ENCODE peak calls at places on chromosomes 2 and 18, in nine cellular contexts. Q is NB4, G is ovary, A is right lobe of liver, I is HCT116, V is H1, R is tibial nerve, O is A549, L is spleen. S is an unnamed sample.

GRCh38 chr2:176490061-176490861 is 221.0 kb downstream of the MTX2 start:
- DNase-seq in L (no peak), I (no peak), A (peak), R (peak), O (no peak), V (peak), G (peak), Q (peak), S (no peak)

GRCh38 chr2:151730242-151730975 is 3.9 kb downstream of the NEB start:
- DNase-seq in O (no peak), A (no peak), G (no peak), R (no peak), Q (no peak), V (no peak), I (no peak), L (no peak), S (peak)

GRCh38 chr2:20443276-20443920 is 3.5 kb upstream of the RHOB start:
- DNase-seq in A (peak), Q (peak), I (no peak), V (no peak), L (peak), O (no peak), G (peak), R (peak), S (no peak)

GRCh38 chr2:207143474-207144190 is 22.1 kb downstream of the KLF7 start:
- DNase-seq in V (peak), G (peak), O (no peak), R (peak), L (peak), A (peak), Q (peak), I (no peak), S (peak)

GRCh38 chr2:54459037-54459441 is 2.9 kb downstream of the SPTBN1 start:
- DNase-seq in R (no peak), A (no peak), V (no peak), Q (peak), I (no peak), O (no peak), G (no peak), L (no peak), S (no peak)

GRCh38 chr18:66143029-66143428 is 392.2 kb downstream of the CDH7 start:
- DNase-seq in I (no peak), R (no peak), A (no peak), O (no peak), L (no peak), G (no peak), V (no peak), Q (no peak), S (no peak)

GRCh38 chr2:160062283-160063005 is at the start of gene PLA2R1:
- DNase-seq in Q (no peak), V (peak), L (peak), R (peak), I (no peak), G (peak), O (peak), A (no peak), S (peak)

GRCh38 chr2:224369028-224369632 is 32.8 kb downstream of the FAM124B start:
- DNase-seq in L (no peak), V (no peak), G (no peak), A (no peak), R (no peak), Q (peak), O (peak), I (peak), S (no peak)

GRCh38 chr2:76692896-76693295 is 829.3 kb downstream of the LRRTM4 start:
- DNase-seq in L (no peak), O (no peak), G (no peak), A (no peak), V (no peak), R (no peak), Q (no peak), I (no peak), S (no peak)

GRCh38 chr2:230899786-230900185 is 25.3 kb downstream of the GPR55 start:
- DNase-seq in G (no peak), L (no peak), R (no peak), O (no peak), A (peak), I (no peak), V (no peak), Q (no peak), S (no peak)

GRCh38 chr2:64311191-64311910 is 142.6 kb upstream of the LGALSL start:
- DNase-seq in R (no peak), I (no peak), V (peak), Q (no peak), O (no peak), L (no peak), G (no peak), A (no peak), S (no peak)

GRCh38 chr2:28640263-28640907 is 111.2 kb upstream of the PPP1CB start:
- DNase-seq in Q (no peak), V (no peak), A (no peak), G (peak), O (no peak), R (no peak), I (no peak), L (no peak), S (no peak)

GRCh38 chr2:43136862-43137261 is 89.5 kb downstream of the ZFP36L2 start:
- DNase-seq in G (peak), Q (peak), I (no peak), L (peak), A (no peak), V (no peak), R (no peak), O (no peak), S (no peak)

GRCh38 chr2:171102802-171103201 is 57.9 kb downstream of the TLK1 start:
- DNase-seq in L (no peak), Q (no peak), R (no peak), O (no peak), G (no peak), A (no peak), I (no peak), V (no peak), S (no peak)

GRCh38 chr2:142754182-142754581 is 123.3 kb upstream of the KYNU start:
- DNase-seq in O (no peak), A (no peak), V (no peak), L (no peak), I (no peak), R (no peak), G (no peak), Q (no peak), S (no peak)

GRCh38 chr2:234243871-234244565 is 193.5 kb downstream of the SPP2 start:
- DNase-seq in V (no peak), O (no peak), R (no peak), G (no peak), A (no peak), Q (no peak), I (no peak), L (no peak), S (no peak)

DNA sequence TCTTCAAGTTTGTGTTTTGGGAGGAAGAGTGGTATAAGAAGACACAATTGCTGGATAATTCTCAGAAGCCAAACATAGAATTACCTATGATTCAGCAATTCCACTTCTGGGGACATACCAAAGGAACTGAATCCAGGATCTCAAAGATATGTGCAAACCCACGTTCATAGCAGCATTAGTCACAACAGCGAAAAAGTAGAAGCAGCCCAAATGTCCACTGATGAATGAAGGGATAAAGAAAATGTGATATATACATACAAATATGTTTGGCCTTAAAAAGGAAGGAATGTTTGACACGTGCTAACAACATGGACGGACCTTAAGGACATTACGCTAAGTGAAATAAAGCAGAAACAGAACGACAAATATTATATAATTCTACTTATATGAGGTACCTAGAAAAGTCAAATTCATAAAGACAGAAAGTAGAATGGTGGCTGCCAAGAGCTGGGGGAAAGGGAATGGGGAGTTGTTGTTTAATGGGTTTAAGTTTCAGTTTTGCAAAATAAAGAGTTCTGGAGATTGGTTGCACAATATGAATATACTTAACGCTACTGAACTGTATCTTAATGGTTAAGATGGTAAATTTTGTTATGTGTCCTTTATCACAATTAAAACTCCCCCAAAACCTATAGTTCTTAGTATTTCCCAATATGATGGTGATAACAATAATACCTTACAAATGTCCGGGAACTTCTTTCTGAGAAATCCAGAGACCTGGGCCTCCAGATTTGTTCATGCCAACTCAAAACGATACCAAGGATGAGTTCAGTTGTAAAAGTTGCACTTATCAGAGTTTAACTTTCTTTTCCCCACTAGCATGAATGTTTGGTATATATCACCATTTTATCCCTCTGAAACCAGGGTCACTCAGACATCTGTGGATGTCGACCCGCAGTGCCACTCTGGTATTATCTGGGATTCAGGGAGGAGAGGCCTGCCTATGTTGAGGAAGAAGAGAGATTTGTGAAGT is 33.7 kb upstream of the WIPF1 start:
- DNase-seq in I (no peak), G (no peak), V (no peak), A (no peak), R (no peak), L (no peak), Q (no peak), O (no peak), S (no peak)
- H3K4me3 ChIP-seq in I (no peak), G (no peak), V (no peak), A (no peak), R (no peak), L (peak), Q (peak), O (no peak), S (no peak)

GRCh38 chr18:11147371-11147860 is 2.0 kb downstream of the PIEZO2 start:
- DNase-seq in R (no peak), V (peak), O (no peak), A (no peak), G (no peak), Q (no peak), L (no peak), I (no peak), S (no peak)
- TF ChIP-seq POLR2A in R (no peak), V (no peak), O (no peak), A (no peak), G (no peak), Q (no peak), L (no peak), I (no peak), S (no peak)

GRCh38 chr2:84515788-84516187 is 510 bp upstream of the DNAH6 start:
- DNase-seq in A (no peak), Q (no peak), V (no peak), O (no peak), L (no peak), I (no peak), R (no peak), G (no peak), S (no peak)
- H3K4me3 ChIP-seq in A (peak), Q (no peak), V (peak), O (peak), L (peak), I (peak), R (peak), G (peak), S (peak)

GRCh38 chr2:120251077-120251476 is 1.6 kb upstream of the RALB start:
- DNase-seq in A (no peak), I (no peak), G (no peak), R (no peak), Q (peak), O (no peak), L (peak), V (no peak), S (no peak)

GRCh38 chr2:120251863-120252206 is 817 bp upstream of the RALB start:
- DNase-seq in I (no peak), L (no peak), G (no peak), V (no peak), R (no peak), Q (peak), A (no peak), O (no peak), S (no peak)

GRCh38 chr2:120254178-120254577 is 1.5 kb downstream of the RALB start:
- DNase-seq in Q (no peak), A (no peak), I (no peak), G (no peak), R (no peak), O (no peak), L (no peak), V (no peak), S (no peak)

GRCh38 chr2:120253021-120253882 is 600 bp downstream of the RALB start:
- DNase-seq in Q (peak), R (peak), O (peak), A (peak), V (peak), G (peak), I (no peak), L (peak), S (peak)

DNA sequence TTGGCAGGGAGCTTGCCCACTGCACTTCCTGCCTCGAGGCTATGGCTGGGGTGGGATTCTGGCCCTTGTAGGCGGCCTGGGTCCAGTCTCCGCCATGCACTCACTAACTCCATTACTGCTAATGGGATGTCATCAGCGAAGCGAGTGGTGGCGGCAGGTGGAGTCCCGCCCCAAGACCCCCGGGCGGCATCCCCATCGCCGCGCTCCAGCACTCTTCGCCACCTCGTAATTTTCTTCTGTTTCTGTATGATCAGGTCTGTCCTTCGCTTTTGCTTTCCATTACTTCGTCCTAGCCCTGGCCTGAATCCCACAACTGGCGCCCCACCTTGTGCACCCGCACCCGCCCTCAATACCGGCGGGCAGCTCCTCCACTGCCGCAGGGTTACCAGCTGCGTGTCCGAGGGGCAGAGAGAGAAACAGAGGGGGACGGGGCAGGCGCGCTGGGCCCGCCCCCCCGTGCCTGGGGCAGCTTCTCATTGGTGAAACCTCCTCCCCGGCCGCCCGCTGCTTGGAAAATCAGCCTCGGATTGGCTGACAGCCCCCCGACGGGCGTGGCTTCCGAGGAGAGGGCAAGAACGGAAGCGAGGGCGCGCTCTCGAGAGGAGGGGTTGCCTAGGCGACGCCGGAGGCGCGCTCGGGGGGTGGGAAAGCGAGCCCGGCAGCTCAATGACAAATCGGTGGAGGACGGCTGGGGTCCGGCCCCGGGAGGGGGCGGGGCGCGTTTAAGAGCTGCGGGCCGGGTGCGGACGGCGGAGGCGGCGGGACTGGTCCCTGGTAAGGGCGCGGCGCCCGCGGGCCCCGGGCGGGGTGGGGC is at the start of gene RALB:
- DNase-seq in O (peak), L (peak), I (peak), Q (peak), R (peak), G (peak), A (peak), V (peak), S (peak)
- TF ChIP-seq POLR2A in O (peak), L (peak), I (peak), Q (peak), R (peak), G (peak), A (peak), V (no peak), S (peak)

GRCh38 chr2:191335875-191336464 is 90.8 kb downstream of the MYO1B start:
- DNase-seq in I (no peak), V (no peak), L (no peak), A (no peak), R (no peak), Q (no peak), G (no peak), O (no peak), S (no peak)

GRCh38 chr2:191328150-191328809 is 83.1 kb downstream of the MYO1B start:
- DNase-seq in O (no peak), V (no peak), R (no peak), I (no peak), G (no peak), A (no peak), Q (no peak), L (no peak), S (no peak)

GRCh38 chr2:191329841-191330240 is 84.6 kb downstream of the MYO1B start:
- DNase-seq in I (no peak), V (no peak), L (no peak), R (no peak), O (no peak), A (no peak), Q (no peak), G (no peak), S (no peak)

GRCh38 chr2:191333911-191334357 is 88.7 kb downstream of the MYO1B start:
- DNase-seq in A (no peak), V (no peak), Q (no peak), R (no peak), O (no peak), L (no peak), G (no peak), I (no peak), S (peak)
- H3K4me3 ChIP-seq in A (no peak), V (no peak), Q (no peak), R (no peak), O (no peak), L (no peak), G (no peak), I (no peak), S (no peak)

GRCh38 chr2:47336259-47337238 is 66.4 kb upstream of the MSH2 start:
- DNase-seq in I (no peak), G (no peak), A (no peak), Q (peak), O (no peak), R (no peak), L (no peak), V (no peak), S (no peak)

GRCh38 chr2:47339745-47340541 is 63.0 kb upstream of the MSH2 start:
- DNase-seq in O (no peak), V (no peak), A (no peak), Q (peak), R (no peak), L (no peak), I (peak), G (no peak), S (no peak)

DNA sequence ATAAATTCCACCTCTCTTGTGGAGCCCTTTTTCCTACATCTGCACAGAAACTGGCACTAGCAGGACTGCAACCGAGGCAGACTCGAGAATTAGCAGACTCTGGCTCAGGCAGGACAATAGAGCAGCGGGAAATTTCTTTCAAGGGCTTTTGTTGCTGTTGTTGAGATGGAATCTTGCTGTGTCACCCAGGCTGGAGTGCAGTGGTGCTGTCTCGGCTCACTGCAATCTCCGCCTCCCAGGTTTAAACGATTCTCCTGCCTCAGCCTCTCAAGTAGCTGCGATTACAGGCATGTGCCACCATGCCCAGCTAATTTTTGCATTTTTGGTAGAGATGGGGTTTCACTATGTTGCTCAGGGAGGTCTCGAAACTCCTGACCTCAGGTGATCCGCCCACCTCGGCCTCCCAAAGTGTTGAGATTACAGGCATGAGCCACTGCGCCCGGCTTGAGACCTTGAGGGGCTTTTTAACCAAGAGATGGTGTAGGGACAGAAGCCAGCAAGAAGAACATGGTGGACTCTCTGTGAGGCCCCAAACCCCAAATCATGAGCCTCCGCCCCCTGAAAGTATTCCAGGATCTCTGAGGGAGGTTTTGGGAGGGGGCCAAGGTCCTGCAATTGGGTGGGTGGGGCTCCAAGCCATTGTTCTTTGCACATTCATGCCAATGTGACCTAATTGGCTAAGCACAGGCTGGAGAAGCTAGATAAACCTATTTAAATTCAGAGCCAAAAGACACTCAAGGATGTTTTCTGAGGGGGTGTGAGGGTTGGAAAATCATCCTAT is 68.4 kb upstream of the MSH2 start:
- DNase-seq in G (no peak), I (no peak), Q (no peak), V (peak), L (no peak), O (no peak), A (no peak), R (no peak), S (no peak)
- TF ChIP-seq POLR2A in G (no peak), I (no peak), Q (no peak), V (no peak), L (no peak), O (no peak), A (no peak), R (no peak), S (no peak)

GRCh38 chr18:79501006-79501405 is 105.3 kb downstream of the NFATC1 start:
- DNase-seq in V (no peak), L (no peak), Q (no peak), G (no peak), R (no peak), A (no peak), I (no peak), O (no peak), S (no peak)
- H3K4me3 ChIP-seq in V (no peak), L (no peak), Q (no peak), G (no peak), R (no peak), A (no peak), I (no peak), O (no peak), S (no peak)

DNA sequence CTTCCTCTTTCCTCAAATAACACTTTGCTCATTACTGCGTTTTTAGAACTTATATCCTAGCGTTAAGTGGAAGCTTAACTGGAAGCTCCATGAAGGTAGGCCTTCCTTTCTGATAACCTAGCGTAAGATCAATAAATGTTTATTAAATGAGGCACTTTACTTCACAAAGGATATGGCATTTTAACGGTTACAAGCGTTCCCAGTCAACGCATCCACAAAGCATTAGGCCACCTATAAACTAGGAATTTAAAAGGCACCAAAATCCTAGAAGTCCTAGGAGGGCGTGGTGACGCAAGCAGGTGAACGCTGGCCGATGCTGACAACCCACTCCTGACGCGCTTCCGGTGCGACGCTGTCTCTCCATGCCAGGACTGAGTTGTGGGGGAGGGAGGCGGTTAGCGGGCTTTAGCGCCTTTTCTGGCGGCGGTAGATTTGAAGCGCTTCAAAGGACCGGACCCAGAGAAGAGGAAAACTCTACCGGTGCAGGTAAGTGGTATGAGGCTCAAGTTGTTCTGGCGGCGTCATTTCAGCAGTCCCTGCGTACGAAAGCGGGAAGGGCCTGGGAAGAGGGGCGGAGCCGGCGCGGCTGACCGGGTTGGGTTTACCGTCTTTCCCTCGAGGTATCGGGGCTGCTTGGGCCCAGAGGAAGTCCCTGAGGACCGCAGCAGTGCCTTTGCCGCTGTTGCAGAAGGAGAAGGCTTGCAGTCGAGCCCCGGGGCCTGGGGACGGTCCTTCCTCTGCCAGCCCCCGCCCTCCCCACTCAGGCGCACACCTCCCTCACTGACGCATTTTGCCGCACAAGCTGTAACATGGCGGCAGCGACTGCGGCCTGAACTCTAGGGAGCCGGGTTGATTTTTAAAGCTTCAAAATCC is at the start of gene PPIG:
- DNase-seq in V (peak), O (peak), A (peak), Q (peak), I (peak), R (peak), L (peak), G (peak), S (peak)
- TF ChIP-seq POLR2A in V (no peak), O (peak), A (peak), Q (peak), I (peak), R (peak), L (peak), G (peak), S (peak)

S was measured in gastrocnemius medialis.